ENCODE peak calls at places on chromosome 14, in four cellular contexts. D, Y, K and I are unnamed samples.
A peak's percentile ranks its signal among the peaks of the same experiment; 100 is the strongest.

GRCh38 chr14:70713096-70713875 is 71.6 kb downstream of the TTC9 start:
- DNase-seq in D (no peak), K (no peak), Y (no peak), I (no peak)

GRCh38 chr14:52076334-52076733 is 7.5 kb upstream of the NID2 start:
- DNase-seq in D (peak; percentile 79), Y (no peak), K (peak; percentile 66), I (no peak)

GRCh38 chr14:59262717-59263469 is 74.4 kb downstream of the DAAM1 start:
- DNase-seq in D (no peak), Y (no peak), K (no peak), I (no peak)

GRCh38 chr14:73879027-73879426 is 7.6 kb upstream of the ZNF410 start:
- DNase-seq in D (no peak), Y (no peak), K (peak; percentile 66), I (no peak)

GRCh38 chr14:102140027-102140749 is 491 bp downstream of the WDR20 start:
- DNase-seq in Y (peak; percentile 13), K (no peak), D (peak; percentile 9), I (peak; percentile 39)

GRCh38 chr14:94019329-94019728 is 6.8 kb upstream of the OTUB2 start:
- DNase-seq in Y (no peak), K (no peak), D (no peak), I (no peak)

GRCh38 chr14:61632401-61633195 is 62.7 kb upstream of the HIF1A start:
- DNase-seq in K (no peak), Y (no peak), D (no peak), I (no peak)

GRCh38 chr14:72629534-72629933 is 264.4 kb downstream of the DPF3 start:
- DNase-seq in D (no peak), K (no peak), Y (no peak), I (no peak)

GRCh38 chr14:68104518-68104917 is 284.9 kb downstream of the RAD51B start:
- DNase-seq in D (peak; percentile 84), K (peak; percentile 91), Y (no peak), I (peak; percentile 95)

GRCh38 chr14:92093320-92093719 is 13.1 kb downstream of the ATXN3 start:
- DNase-seq in Y (no peak), D (no peak), K (no peak), I (no peak)